ENCODE peak calls at places on chromosomes 13 and 19, in eight cellular contexts. K is neural progenitor cell; F is effector memory CD4-positive, alpha-beta T cell; Q is foreskin fibroblast; A is esophagus squamous epithelium; S is IMR-90; H is small intestine; U is thyroid gland. R is an unnamed sample.

GRCh38 chr19:10021863-10022262 is 8.6 kb downstream of the RDH8 start:
- DNase-seq in A (no peak), U (no peak), H (no peak), S (peak), F (no peak), Q (no peak), K (no peak), R (no peak)

GRCh38 chr13:97295279-97296182 is 73.4 kb downstream of the MBNL2 start:
- DNase-seq in F (no peak), U (no peak), S (peak), A (no peak), H (peak), Q (peak), K (no peak), R (no peak)

GRCh38 chr13:23741879-23742510 is 147.2 kb downstream of the MIPEP start:
- DNase-seq in S (no peak), F (no peak), U (no peak), K (peak), H (no peak), A (no peak), Q (no peak), R (no peak)

GRCh38 chr13:98263841-98264240 is 86.8 kb upstream of the RNF113B start:
- DNase-seq in H (no peak), S (no peak), A (no peak), F (no peak), U (no peak), K (no peak), Q (no peak), R (no peak)

GRCh38 chr19:30722801-30723200 is 350.6 kb downstream of the ZNF536 start:
- DNase-seq in K (no peak), U (no peak), Q (no peak), S (no peak), F (no peak), A (no peak), H (no peak), R (no peak)

GRCh38 chr13:23615677-23616076 is 45.5 kb downstream of the TNFRSF19 start:
- DNase-seq in H (no peak), Q (no peak), S (no peak), K (peak), U (no peak), F (no peak), A (no peak), R (no peak)

GRCh38 chr19:18610556-18611326 is 1.9 kb upstream of the TMEM59L start:
- DNase-seq in A (no peak), H (no peak), K (peak), F (no peak), S (no peak), Q (no peak), U (no peak), R (no peak)

GRCh38 chr13:34019870-34020269 is 201.9 kb downstream of the RFC3 start:
- DNase-seq in H (peak), K (no peak), Q (peak), A (no peak), S (no peak), F (no peak), U (no peak), R (no peak)

GRCh38 chr13:112055417-112056206 is 11.3 kb upstream of the SOX1 start:
- DNase-seq in Q (no peak), A (no peak), F (no peak), U (no peak), K (peak), H (no peak), S (no peak), R (no peak)

GRCh38 chr13:112054616-112055015 is 12.3 kb upstream of the SOX1 start:
- DNase-seq in Q (no peak), F (no peak), K (no peak), A (no peak), S (no peak), H (no peak), U (no peak), R (no peak)

GRCh38 chr13:112053167-112053743 is 13.7 kb upstream of the SOX1 start:
- DNase-seq in Q (no peak), K (peak), S (no peak), H (no peak), U (no peak), F (no peak), A (no peak), R (no peak)

GRCh38 chr13:112055032-112055416 is 11.9 kb upstream of the SOX1 start:
- DNase-seq in S (no peak), Q (no peak), H (no peak), F (no peak), U (no peak), K (no peak), A (no peak), R (no peak)

GRCh38 chr13:112053744-112054615 is 13.0 kb upstream of the SOX1 start:
- DNase-seq in Q (no peak), U (no peak), F (no peak), K (peak), A (no peak), H (no peak), S (no peak), R (no peak)
- H3K4me3 ChIP-seq in Q (no peak), U (no peak), F (no peak), K (peak), A (no peak), H (no peak), S (no peak), R (no peak)

GRCh38 chr19:16441661-16442071 is 30.1 kb downstream of the EPS15L1 start:
- DNase-seq in K (peak), H (no peak), U (peak), F (no peak), A (no peak), S (no peak), Q (no peak), R (no peak)

GRCh38 chr19:16433986-16434385 is 37.8 kb downstream of the EPS15L1 start:
- DNase-seq in K (no peak), Q (no peak), H (no peak), U (peak), S (no peak), A (no peak), F (no peak), R (no peak)

GRCh38 chr19:16436780-16437179 is 35.0 kb downstream of the EPS15L1 start:
- DNase-seq in A (no peak), H (no peak), U (no peak), K (no peak), S (no peak), F (no peak), Q (no peak), R (no peak)

GRCh38 chr19:16435238-16435911 is 36.4 kb downstream of the EPS15L1 start:
- DNase-seq in S (peak), F (no peak), A (no peak), U (peak), Q (peak), H (no peak), K (no peak), R (no peak)

DNA sequence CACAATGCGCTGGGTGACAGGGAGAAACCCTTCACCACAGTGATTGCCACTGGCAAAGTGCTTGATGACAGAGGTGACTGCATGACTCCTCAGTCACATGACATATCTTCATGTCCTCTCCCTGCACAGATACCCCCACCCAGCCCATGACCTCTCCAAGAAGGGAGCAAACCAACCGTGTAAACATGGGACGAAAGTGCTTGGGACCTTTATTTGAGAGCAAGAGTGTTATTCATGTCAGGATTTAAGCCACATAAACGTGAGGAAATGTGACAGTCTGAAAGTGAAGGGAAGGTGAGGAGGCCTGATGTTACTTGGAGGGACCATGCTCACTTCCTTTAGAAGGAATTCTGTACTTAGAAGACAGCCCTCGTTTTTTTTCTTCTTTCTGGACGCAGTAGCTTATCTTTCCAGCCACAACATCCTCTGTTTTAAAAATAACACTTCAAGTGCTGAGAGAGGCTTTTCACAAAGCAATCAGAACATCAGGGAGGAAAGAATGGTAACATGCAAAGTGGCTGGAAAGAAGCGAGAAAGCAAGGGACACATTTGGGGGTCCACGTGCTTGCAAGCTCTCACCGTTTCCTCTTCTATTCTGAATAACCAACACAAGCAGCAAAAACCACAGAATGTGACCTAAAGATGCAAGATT is 35.6 kb downstream of the EPS15L1 start:
- DNase-seq in K (no peak), Q (no peak), H (no peak), F (no peak), U (peak), A (no peak), S (no peak), R (no peak)
- H3K4me3 ChIP-seq in K (no peak), Q (no peak), H (no peak), F (no peak), U (no peak), A (no peak), S (no peak), R (no peak)

GRCh38 chr19:38049105-38049649 is 142.2 kb downstream of the SIPA1L3 start:
- DNase-seq in U (no peak), A (no peak), H (peak), S (no peak), F (peak), K (no peak), Q (peak), R (peak)
- H3K4me3 ChIP-seq in U (no peak), A (no peak), H (no peak), S (no peak), F (no peak), K (no peak), Q (no peak), R (peak)

GRCh38 chr19:4638330-4638729 is 986 bp upstream of the TNFAIP8L1 start:
- DNase-seq in K (no peak), H (no peak), A (no peak), S (no peak), F (no peak), Q (no peak), U (peak), R (no peak)

GRCh38 chr19:4638828-4639530 is at the start of gene TNFAIP8L1:
- DNase-seq in H (peak), Q (peak), S (peak), A (peak), K (peak), F (peak), U (peak), R (peak)

GRCh38 chr19:4641132-4641531 is 1.8 kb downstream of the TNFAIP8L1 start:
- DNase-seq in K (no peak), U (no peak), H (peak), A (no peak), S (no peak), Q (no peak), F (no peak), R (no peak)

GRCh38 chr19:4639531-4640246 is 373 bp downstream of the TNFAIP8L1 start:
- DNase-seq in Q (peak), F (no peak), U (no peak), S (no peak), K (no peak), H (peak), A (no peak), R (no peak)

GRCh38 chr19:4640247-4641000 is 1.1 kb downstream of the TNFAIP8L1 start:
- DNase-seq in A (no peak), Q (no peak), H (peak), F (no peak), K (no peak), S (no peak), U (no peak), R (no peak)
- H3K4me3 ChIP-seq in A (peak), Q (peak), H (peak), F (peak), K (peak), S (peak), U (peak), R (peak)

GRCh38 chr13:27967203-27967735 is 1.8 kb downstream of the CDX2 start:
- DNase-seq in F (no peak), Q (no peak), U (no peak), A (no peak), K (no peak), S (no peak), H (peak), R (no peak)
- H3K4me3 ChIP-seq in F (no peak), Q (no peak), U (no peak), A (no peak), K (no peak), S (no peak), H (peak), R (no peak)

GRCh38 chr19:41223431-41224234 is 4.6 kb downstream of the AXL start:
- DNase-seq in A (no peak), K (peak), F (no peak), H (no peak), S (peak), Q (peak), U (no peak), R (no peak)
- H3K4me3 ChIP-seq in A (no peak), K (no peak), F (no peak), H (no peak), S (peak), Q (peak), U (no peak), R (no peak)

R was measured in naive thymus-derived CD4-positive, alpha-beta T cell.